ENCODE peak calls at places on chromosomes 13 and 19, in five cellular contexts. D, K, C, H and O are unnamed samples. For H3K4me1, the result is how much of the 10 kb centered on the place peaks cover.

GRCh38 chr19:11570039-11570462 is 7.4 kb downstream of the ACP5 start:
- DNase-seq in K (no peak), C (no peak), H (no peak), D (no peak), O (no peak)

GRCh38 chr19:33740811-33741396 is 55.8 kb upstream of the KCTD15 start:
- DNase-seq in K (no peak), C (peak), D (no peak), H (no peak), O (peak)

GRCh38 chr13:105334211-105334610 is 1201.3 kb downstream of the EFNB2 start:
- DNase-seq in D (no peak), C (peak), K (no peak), H (no peak), O (no peak)

GRCh38 chr19:14577885-14578427 is 4.9 kb upstream of the CLEC17A start:
- DNase-seq in H (no peak), C (no peak), K (no peak), D (no peak), O (no peak)

GRCh38 chr13:100694722-100695644 is 20.4 kb upstream of the TMTC4 start:
- DNase-seq in H (no peak), C (peak), D (no peak), K (peak), O (peak)

GRCh38 chr19:31344403-31344802 is 4.8 kb downstream of the TSHZ3 start:
- DNase-seq in D (no peak), K (no peak), H (no peak), C (no peak), O (no peak)

GRCh38 chr13:29411493-29411892 is 184.0 kb downstream of the SLC7A1 start:
- DNase-seq in C (no peak), H (no peak), K (no peak), D (no peak), O (no peak)

GRCh38 chr19:55141696-55142095 is 7.3 kb downstream of the TNNT1 start:
- DNase-seq in D (no peak), K (no peak), C (no peak), H (no peak), O (no peak)

GRCh38 chr19:42201489-42202289 is 15.8 kb downstream of the DEDD2 start:
- DNase-seq in K (no peak), H (no peak), D (peak), C (no peak), O (no peak)

GRCh38 chr19:34502582-34503545 is 21.3 kb downstream of the WTIP start:
- DNase-seq in H (no peak), C (peak), D (no peak), K (no peak), O (no peak)

GRCh38 chr19:19508217-19508616 is 7.1 kb downstream of the TSSK6 start:
- DNase-seq in C (no peak), H (no peak), D (no peak), K (no peak), O (no peak)

GRCh38 chr13:98435356-98435755 is 141.6 kb downstream of the STK24 start:
- DNase-seq in D (no peak), K (no peak), H (no peak), C (no peak), O (no peak)

GRCh38 chr13:23796546-23796945 is 92.7 kb downstream of the MIPEP start:
- DNase-seq in H (no peak), D (no peak), K (no peak), C (peak), O (no peak)

GRCh38 chr19:48533770-48534169 is 18.2 kb upstream of the SULT2B1 start:
- DNase-seq in K (no peak), C (no peak), D (no peak), H (no peak), O (peak)

GRCh38 chr13:113744197-113745000 is 14.6 kb upstream of the TMEM255B start:
- DNase-seq in K (peak), H (no peak), C (no peak), D (no peak), O (no peak)

GRCh38 chr19:51098366-51099069 is 9.7 kb downstream of the CTU1 start:
- DNase-seq in D (peak), C (no peak), H (peak), K (no peak), O (no peak)

GRCh38 chr19:51103811-51104470 is 4.3 kb downstream of the CTU1 start:
- DNase-seq in D (no peak), C (no peak), H (no peak), K (no peak), O (no peak)

GRCh38 chr19:51099070-51099382 is 9.2 kb downstream of the CTU1 start:
- DNase-seq in C (no peak), K (no peak), D (no peak), H (no peak), O (no peak)

GRCh38 chr19:51102991-51103390 is 5.2 kb downstream of the CTU1 start:
- DNase-seq in D (no peak), K (no peak), H (no peak), C (no peak), O (no peak)

GRCh38 chr19:51101171-51101865 is 6.9 kb downstream of the CTU1 start:
- DNase-seq in D (no peak), H (no peak), C (no peak), K (no peak), O (no peak)
- H3K4me1 ChIP-seq in D (under half), H (under half), C (under half), K (under half), O (under half)

GRCh38 chr13:110261166-110262081 is 45.5 kb downstream of the COL4A1 start:
- DNase-seq in K (no peak), C (no peak), D (no peak), H (no peak), O (no peak)
- H3K4me1 ChIP-seq in K (under half), C (under half), D (under half), H (half or more), O (under half)

GRCh38 chr19:47229674-47230121 is 1.3 kb downstream of the BBC3 start:
- DNase-seq in H (no peak), D (no peak), C (peak), K (no peak), O (no peak)

GRCh38 chr19:47231215-47232054 is 436 bp upstream of the BBC3 start:
- DNase-seq in H (peak), K (peak), C (peak), D (peak), O (peak)

GRCh38 chr19:47230122-47230920 is 678 bp downstream of the BBC3 start:
- DNase-seq in K (peak), H (peak), D (peak), C (peak), O (peak)

GRCh38 chr19:47230921-47231214 is at the start of gene BBC3:
- DNase-seq in H (no peak), C (no peak), D (peak), K (no peak), O (no peak)

GRCh38 chr19:47232422-47233211 is 1.6 kb upstream of the BBC3 start:
- DNase-seq in K (no peak), C (peak), H (no peak), D (no peak), O (no peak)
- H3K4me1 ChIP-seq in K (under half), C (under half), H (under half), D (under half), O (under half)

DNA sequence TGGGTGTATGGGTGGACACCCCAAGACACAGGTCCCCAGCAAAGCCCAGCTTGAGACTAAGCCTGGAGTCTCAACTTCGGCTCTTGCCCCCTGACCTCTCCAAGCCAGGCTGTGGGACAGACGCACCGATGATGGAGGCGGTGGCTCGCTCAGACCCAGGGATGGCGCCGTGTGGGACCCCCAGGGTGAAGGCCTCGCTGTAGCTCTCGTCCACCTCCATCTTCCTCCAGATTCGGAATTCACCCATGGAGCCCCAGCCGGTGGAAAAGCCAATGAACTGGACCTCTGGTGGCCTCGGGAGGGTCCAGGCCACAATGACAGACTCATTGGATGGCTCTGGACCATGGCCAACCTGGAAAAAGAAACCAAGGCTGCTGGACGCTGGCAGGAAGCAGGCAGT is 39.1 kb downstream of the F2RL3 start:
- DNase-seq in K (no peak), D (no peak), C (no peak), H (no peak), O (no peak)
- H3K4me1 ChIP-seq in K (under half), D (under half), C (under half), H (under half), O (under half)

GRCh38 chr19:39704181-39705044 is at the start of gene LGALS14:
- DNase-seq in H (no peak), K (no peak), D (no peak), C (no peak), O (no peak)
- H3K4me1 ChIP-seq in H (under half), K (under half), D (under half), C (under half), O (under half)

GRCh38 chr19:45133661-45134060 is 27.1 kb downstream of the NKPD1 start:
- DNase-seq in K (no peak), H (no peak), C (no peak), D (no peak), O (no peak)
- H3K4me1 ChIP-seq in K (under half), H (under half), C (under half), D (under half), O (under half)

GRCh38 chr19:6276447-6276846 is 3.3 kb downstream of the MLLT1 start:
- DNase-seq in D (peak), C (peak), K (no peak), H (peak), O (peak)
- H3K4me1 ChIP-seq in D (under half), C (half or more), K (under half), H (half or more), O (half or more)

DNA sequence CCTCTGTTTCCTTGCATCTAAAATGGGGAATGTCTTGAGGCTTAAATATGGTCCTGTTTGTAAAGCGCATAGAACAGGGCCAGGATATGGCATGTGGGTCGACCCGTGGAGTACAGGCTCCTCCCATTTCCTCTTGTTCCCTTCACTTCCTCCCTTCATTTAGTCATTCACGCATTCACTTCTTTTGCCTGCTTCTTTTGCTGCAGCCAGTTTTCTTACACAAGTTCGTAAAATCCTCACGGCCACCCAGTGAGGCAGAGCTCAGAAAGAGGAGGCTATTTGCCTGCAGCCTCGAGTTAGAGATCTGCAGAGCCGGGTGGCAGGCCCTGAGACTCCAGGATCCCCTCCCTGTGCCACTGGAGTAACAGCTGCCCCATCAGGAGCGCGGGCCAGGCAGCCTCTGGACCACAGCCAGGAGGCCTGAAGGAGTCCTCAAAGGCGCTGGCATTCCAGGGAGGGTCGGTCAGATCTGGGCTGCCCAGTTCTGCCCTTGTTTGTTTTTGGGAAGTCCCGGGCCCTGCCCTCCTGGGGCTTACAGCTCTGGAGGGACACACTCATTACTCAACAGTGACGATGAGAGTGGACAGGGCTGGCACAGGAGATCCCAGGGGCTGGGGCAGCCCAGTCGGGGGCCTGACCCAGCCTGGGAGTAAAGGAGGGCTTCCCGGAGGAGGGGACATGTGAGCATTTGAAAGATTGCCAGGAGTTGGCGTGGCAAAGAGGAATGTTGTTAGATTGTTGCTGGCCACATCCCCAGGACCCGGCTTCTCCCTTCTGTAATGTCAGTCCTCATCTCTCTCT is 4.6 kb downstream of the PPP5C start:
- DNase-seq in K (peak), C (peak), D (peak), H (peak), O (peak)
- H3K4me1 ChIP-seq in K (under half), C (under half), D (under half), H (half or more), O (half or more)